ENCODE peak calls at places on chromosomes 11 and 22, in ten cellular contexts. Z is esophagus squamous epithelium, N is suprapubic skin, X is bronchial epithelial cell, G is mucosa of descending colon, C is Peyer's patch, Q is GM12864, L is gastrocnemius medialis, U is thoracic aorta, A is fibroblast of mammary gland. V is an unnamed sample.

GRCh38 chr11:126352934-126353801 is 2.3 kb upstream of the ST3GAL4 start:
- DNase-seq in Z (no peak), N (peak), X (peak), G (no peak), C (no peak), Q (no peak), L (no peak), U (no peak), A (peak), V (no peak)

GRCh38 chr22:44684506-44685383 is 17.3 kb upstream of the PRR5 start:
- DNase-seq in Z (peak), N (peak), X (peak), G (peak), C (peak), Q (peak), L (peak), U (peak), A (peak), V (peak)

GRCh38 chr11:17932472-17932871 is 80.4 kb downstream of the SERGEF start:
- DNase-seq in Z (no peak), N (no peak), X (no peak), G (no peak), C (no peak), Q (no peak), L (no peak), U (no peak), A (no peak), V (no peak)

GRCh38 chr11:78823588-78823987 is 248.9 kb upstream of the NARS2 start:
- DNase-seq in Z (no peak), N (no peak), X (no peak), G (no peak), C (no peak), Q (no peak), L (no peak), U (no peak), A (no peak), V (no peak)

GRCh38 chr22:23700706-23701105 is 9.9 kb downstream of the RGL4 start:
- DNase-seq in Z (no peak), N (no peak), X (peak), G (no peak), C (no peak), Q (no peak), L (no peak), U (no peak), A (no peak), V (no peak)

GRCh38 chr11:104033134-104033533 is 3.3 kb upstream of the DDI1 start:
- DNase-seq in Z (no peak), N (no peak), X (peak), G (no peak), C (no peak), Q (no peak), L (no peak), U (no peak), A (peak), V (no peak)

GRCh38 chr22:46774456-46775363 is 12.3 kb downstream of the TBC1D22A start:
- DNase-seq in Z (no peak), N (peak), X (no peak), G (peak), C (peak), Q (no peak), L (no peak), U (no peak), A (no peak), V (peak)

GRCh38 chr22:20272700-20273099 is 4.6 kb upstream of the RTN4R start:
- DNase-seq in Z (no peak), N (no peak), X (no peak), G (no peak), C (no peak), Q (no peak), L (no peak), U (no peak), A (no peak), V (no peak)

GRCh38 chr22:50641696-50642607 is 14.0 kb upstream of the ARSA start:
- DNase-seq in Z (no peak), N (no peak), X (peak), G (no peak), C (no peak), Q (no peak), L (no peak), U (no peak), A (peak), V (no peak)

GRCh38 chr11:71580057-71581003 is 2.3 kb downstream of the KRTAP5-11 start:
- DNase-seq in Z (no peak), N (no peak), X (peak), G (no peak), C (no peak), Q (no peak), L (peak), U (no peak), A (peak), V (no peak)

GRCh38 chr11:61429346-61429690 is 457 bp downstream of the CPSF7 start:
- DNase-seq in Z (no peak), N (peak), X (peak), G (peak), C (no peak), Q (no peak), L (no peak), U (no peak), A (peak), V (peak)
- TF ChIP-seq CTCF in Z (peak), N (peak), X (no peak), G (no peak), C (no peak), Q (peak), L (no peak), U (no peak), A (no peak), V (peak)

GRCh38 chr11:133082851-133083488 is 449.3 kb downstream of the OPCML start:
- DNase-seq in Z (no peak), N (no peak), X (no peak), G (peak), C (peak), Q (peak), L (no peak), U (no peak), A (peak), V (peak)
- H3K4me3 ChIP-seq in Z (peak), N (peak), X (peak), G (no peak), C (peak), Q (peak), L (no peak), U (peak), A (no peak), V (no peak)

GRCh38 chr11:131079036-131079435 is 162.8 kb upstream of the SNX19 start:
- DNase-seq in Z (no peak), N (no peak), X (peak), G (no peak), C (no peak), Q (no peak), L (no peak), U (no peak), A (peak), V (no peak)
- TF ChIP-seq CTCF in Z (no peak), N (no peak), X (no peak), G (no peak), C (no peak), Q (no peak), L (no peak), U (no peak), A (no peak), V (no peak)

GRCh38 chr11:58576792-58577440 is 1.3 kb upstream of the LPXN start:
- DNase-seq in Z (no peak), N (no peak), X (peak), G (no peak), C (no peak), Q (no peak), L (no peak), U (no peak), A (peak), V (peak)

GRCh38 chr11:58573451-58574104 is 2.1 kb downstream of the LPXN start:
- DNase-seq in Z (no peak), N (peak), X (peak), G (no peak), C (no peak), Q (peak), L (peak), U (peak), A (peak), V (peak)

GRCh38 chr11:58577441-58578135 is 1.3 kb upstream of the ZFP91 start:
- DNase-seq in Z (peak), N (peak), X (peak), G (peak), C (no peak), Q (peak), L (peak), U (peak), A (peak), V (no peak)

GRCh38 chr11:58575377-58576020 is at the start of gene LPXN:
- DNase-seq in Z (no peak), N (no peak), X (peak), G (no peak), C (no peak), Q (peak), L (no peak), U (no peak), A (peak), V (peak)

GRCh38 chr11:58574851-58575250 is 805 bp downstream of the LPXN start:
- DNase-seq in Z (no peak), N (no peak), X (peak), G (no peak), C (no peak), Q (no peak), L (no peak), U (no peak), A (peak), V (no peak)
- H3K4me3 ChIP-seq in Z (peak), N (no peak), X (no peak), G (no peak), C (peak), Q (peak), L (no peak), U (peak), A (peak), V (peak)

GRCh38 chr11:2526808-2527381 is 82.1 kb downstream of the KCNQ1 start:
- DNase-seq in Z (no peak), N (peak), X (no peak), G (peak), C (peak), Q (peak), L (no peak), U (no peak), A (no peak), V (peak)
- TF ChIP-seq CTCF in Z (peak), N (peak), X (peak), G (peak), C (no peak), Q (peak), L (no peak), U (no peak), A (no peak), V (peak)

GRCh38 chr11:65219930-65220213 is 38.1 kb downstream of the CAPN1 start:
- DNase-seq in Z (no peak), N (no peak), X (no peak), G (no peak), C (no peak), Q (no peak), L (no peak), U (no peak), A (peak), V (no peak)
- H3K4me3 ChIP-seq in Z (no peak), N (no peak), X (no peak), G (no peak), C (no peak), Q (no peak), L (no peak), U (no peak), A (no peak), V (no peak)

GRCh38 chr11:131906963-131907362 is 536.5 kb downstream of the NTM start:
- DNase-seq in Z (no peak), N (no peak), X (no peak), G (no peak), C (no peak), Q (no peak), L (no peak), U (no peak), A (peak), V (no peak)
- TF ChIP-seq CTCF in Z (no peak), N (no peak), X (no peak), G (no peak), C (no peak), Q (no peak), L (no peak), U (no peak), A (peak), V (no peak)

GRCh38 chr11:60756307-60757032 is at the start of gene MS4A15:
- DNase-seq in Z (no peak), N (no peak), X (peak), G (no peak), C (peak), Q (peak), L (no peak), U (no peak), A (no peak), V (no peak)
- H3K4me3 ChIP-seq in Z (no peak), N (no peak), X (no peak), G (no peak), C (no peak), Q (no peak), L (no peak), U (no peak), A (no peak), V (no peak)

DNA sequence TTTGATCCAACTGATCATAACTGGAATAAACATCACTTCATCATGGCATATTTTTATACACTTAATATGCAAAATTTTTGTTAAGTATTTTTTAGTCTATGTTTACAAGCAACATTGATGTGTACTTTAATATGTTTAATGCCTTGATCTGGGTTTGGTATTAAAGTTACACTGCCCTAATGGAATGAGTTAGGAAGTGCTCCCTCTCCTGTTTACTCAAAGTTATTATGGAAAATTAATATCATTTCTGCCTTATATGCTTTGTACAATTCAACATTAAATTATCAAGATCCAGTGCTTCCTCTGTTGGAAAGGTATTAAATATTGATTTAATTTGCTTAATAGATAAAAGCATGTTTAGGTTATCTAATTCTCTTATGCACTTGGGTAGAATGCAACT is 927.3 kb upstream of the RAG2 start:
- DNase-seq in Z (no peak), N (no peak), X (peak), G (no peak), C (no peak), Q (no peak), L (no peak), U (no peak), A (peak), V (no peak)
- TF ChIP-seq CTCF in Z (no peak), N (no peak), X (no peak), G (no peak), C (no peak), Q (no peak), L (no peak), U (no peak), A (peak), V (no peak)

DNA sequence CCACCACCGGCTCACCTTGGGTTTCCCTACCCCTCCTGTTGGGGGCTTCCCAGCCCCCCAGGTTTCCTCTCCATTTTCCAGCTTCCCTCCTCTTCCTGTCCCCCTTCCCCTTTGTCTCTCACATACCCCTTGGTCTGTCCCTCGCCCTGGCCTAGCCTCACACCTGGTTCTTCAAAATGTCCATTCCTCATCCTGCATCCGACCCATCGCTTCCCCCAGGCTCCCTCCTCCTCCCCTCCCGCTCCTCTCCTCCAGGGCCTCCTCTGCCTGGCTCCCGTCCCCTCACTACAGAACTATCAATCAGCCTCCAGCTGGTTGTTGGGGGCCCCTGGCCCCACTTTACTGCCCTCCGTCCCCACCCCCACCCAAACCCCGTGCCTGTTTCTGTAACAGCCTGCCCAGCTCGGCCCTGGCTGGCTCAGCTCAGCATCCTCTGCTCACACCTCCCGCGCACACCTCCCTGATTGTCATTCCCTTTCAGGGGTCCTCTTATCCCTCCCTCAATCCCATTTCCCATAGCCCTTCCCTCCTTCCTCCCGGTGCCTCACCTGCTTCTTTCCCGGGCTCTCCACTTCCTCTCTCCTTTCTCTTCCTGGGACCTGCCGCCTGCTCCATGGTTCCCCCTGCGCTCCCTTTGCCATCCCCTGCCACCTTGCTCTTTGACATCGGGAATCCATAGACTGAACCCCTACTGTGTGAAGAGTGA is 1.3 kb downstream of the CNIH2 start:
- DNase-seq in Z (no peak), N (no peak), X (no peak), G (no peak), C (no peak), Q (no peak), L (no peak), U (no peak), A (no peak), V (no peak)
- H3K4me3 ChIP-seq in Z (no peak), N (no peak), X (no peak), G (no peak), C (no peak), Q (no peak), L (no peak), U (no peak), A (no peak), V (no peak)

V was measured in GM06990.